ENCODE peak calls at places on chromosomes 11 and 22, in four cellular contexts. W is naive thymus-derived CD4-positive, alpha-beta T cell; U is IMR-90; Z is neuronal stem cell. B is an unnamed sample.

GRCh38 chr11:95968585-95968984 is 44.7 kb upstream of the MTMR2 start:
- DNase-seq in Z (no peak), U (peak; percentile 12), W (no peak), B (no peak)

GRCh38 chr11:62340269-62340901 is 3.1 kb downstream of the ASRGL1 start:
- DNase-seq in Z (peak; percentile 18), W (peak; percentile 60), U (peak; percentile 45), B (peak; percentile 56)

GRCh38 chr11:118612378-118612777 is 5.0 kb downstream of the PHLDB1 start:
- DNase-seq in U (peak; percentile 23), W (no peak), Z (no peak), B (no peak)

GRCh38 chr22:48589901-48590300 is 1237.8 kb downstream of the BRD1 start:
- DNase-seq in Z (no peak), U (no peak), W (no peak), B (no peak)

GRCh38 chr22:29309332-29310064 is 3.0 kb downstream of the GAS2L1 start:
- DNase-seq in U (no peak), W (no peak), Z (no peak), B (peak; percentile 51)

GRCh38 chr22:29040385-29041275 is 21.0 kb downstream of the C22orf31 start:
- DNase-seq in Z (peak; percentile 62), U (peak; percentile 93), W (peak; percentile 73), B (peak; percentile 95)

GRCh38 chr11:87125257-87125656 is 87.5 kb downstream of the TMEM135 start:
- DNase-seq in U (no peak), W (no peak), Z (no peak), B (no peak)

GRCh38 chr22:45263790-45264269 is 20.9 kb upstream of the UPK3A start:
- DNase-seq in W (no peak), Z (no peak), U (peak; percentile 84), B (peak; percentile 89)

GRCh38 chr11:44088871-44089270 is 6.6 kb upstream of the EXT2 start:
- DNase-seq in Z (no peak), U (no peak), W (no peak), B (no peak)

GRCh38 chr11:68380786-68381622 is 68.6 kb downstream of the LRP5 start:
- DNase-seq in U (peak; percentile 11), W (no peak), Z (no peak), B (peak; percentile 68)

GRCh38 chr11:120168108-120168959 is 30.4 kb upstream of the TRIM29 start:
- DNase-seq in Z (no peak), U (peak; percentile 37), W (no peak), B (no peak)

GRCh38 chr11:134951305-134951700 is 539.3 kb upstream of the B3GAT1 start:
- DNase-seq in U (peak; percentile 78), Z (no peak), W (no peak), B (no peak)

GRCh38 chr11:118305726-118306125 is 1.2 kb downstream of the CD3E start:
- DNase-seq in U (no peak), Z (no peak), W (peak; percentile 82), B (no peak)

GRCh38 chr11:1224491-1225385 is 1.9 kb downstream of the MUC5B start:
- DNase-seq in Z (no peak), W (no peak), U (no peak), B (no peak)

GRCh38 chr11:20353829-20354434 is 9.6 kb upstream of the HTATIP2 start:
- DNase-seq in Z (no peak), W (peak; percentile 32), U (peak; percentile 48), B (peak; percentile 64)

GRCh38 chr11:115606223-115607220 is 102.3 kb upstream of the CADM1 start:
- DNase-seq in W (no peak), U (peak; percentile 67), Z (no peak), B (peak; percentile 91)

GRCh38 chr11:119683783-119684182 is 45.2 kb downstream of the NECTIN1 start:
- DNase-seq in U (no peak), W (no peak), Z (no peak), B (no peak)

GRCh38 chr11:25327656-25328055 is 830.8 kb downstream of the LUZP2 start:
- DNase-seq in Z (no peak), W (no peak), U (no peak), B (no peak)

GRCh38 chr11:88041679-88042078 is 133.6 kb downstream of the RAB38 start:
- DNase-seq in W (no peak), U (no peak), Z (no peak), B (no peak)

GRCh38 chr11:971731-972365 is 46.2 kb downstream of the AP2A2 start:
- DNase-seq in Z (no peak), W (no peak), U (no peak), B (no peak)

GRCh38 chr22:33379836-33380235 is 321.7 kb upstream of the SYN3 start:
- DNase-seq in U (no peak), W (no peak), Z (no peak), B (no peak)

GRCh38 chr11:121035823-121036222 is 11.9 kb downstream of the TBCEL start:
- DNase-seq in Z (no peak), U (no peak), W (no peak), B (peak; percentile 54)

GRCh38 chr11:120601566-120601965 is 90.0 kb downstream of the GRIK4 start:
- DNase-seq in W (no peak), Z (no peak), U (peak; percentile 55), B (peak; percentile 27)

GRCh38 chr22:29369460-29369859 is 18.9 kb downstream of the AP1B1 start:
- DNase-seq in W (no peak), U (peak; percentile 76), Z (peak; percentile 46), B (peak; percentile 81)

GRCh38 chr22:37711490-37711889 is 14.6 kb downstream of the TRIOBP start:
- DNase-seq in U (no peak), Z (no peak), W (no peak), B (no peak)

GRCh38 chr22:37713761-37714160 is 16.9 kb downstream of the TRIOBP start:
- DNase-seq in U (no peak), W (no peak), Z (no peak), B (no peak)

GRCh38 chr22:37715760-37716159 is 18.9 kb downstream of the TRIOBP start:
- DNase-seq in W (no peak), Z (no peak), U (no peak), B (no peak)

GRCh38 chr22:37716708-37717107 is 19.9 kb downstream of the TRIOBP start:
- DNase-seq in Z (no peak), U (peak; percentile 33), W (no peak), B (no peak)

DNA sequence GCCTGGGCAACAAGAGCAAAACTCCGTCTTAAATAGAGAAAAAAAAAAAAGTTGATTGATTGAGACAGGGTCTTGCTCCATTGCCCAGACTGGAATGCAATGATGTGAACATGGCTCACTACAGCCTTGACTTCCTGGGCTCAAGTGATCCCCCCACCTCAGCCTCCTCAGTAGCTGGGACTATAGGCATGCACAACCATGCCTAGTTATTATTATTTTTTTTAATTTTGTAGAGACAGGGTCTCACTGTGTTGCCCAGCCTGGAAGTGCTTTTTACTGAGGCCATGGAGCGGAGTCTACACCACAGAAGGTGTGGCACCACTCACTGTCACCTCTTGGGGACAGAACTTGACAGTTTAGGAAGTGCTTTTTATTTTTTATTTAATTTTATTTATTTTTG is 17.8 kb downstream of the TRIOBP start:
- DNase-seq in U (no peak), Z (no peak), W (no peak), B (no peak)
- H3K36me3 ChIP-seq in U (no peaks in the 10 kb centered on the region), Z (no peaks in the 10 kb centered on the region), W (peaks cover 7% of the 10 kb centered on the region), B (peaks cover 8% of the 10 kb centered on the region)

DNA sequence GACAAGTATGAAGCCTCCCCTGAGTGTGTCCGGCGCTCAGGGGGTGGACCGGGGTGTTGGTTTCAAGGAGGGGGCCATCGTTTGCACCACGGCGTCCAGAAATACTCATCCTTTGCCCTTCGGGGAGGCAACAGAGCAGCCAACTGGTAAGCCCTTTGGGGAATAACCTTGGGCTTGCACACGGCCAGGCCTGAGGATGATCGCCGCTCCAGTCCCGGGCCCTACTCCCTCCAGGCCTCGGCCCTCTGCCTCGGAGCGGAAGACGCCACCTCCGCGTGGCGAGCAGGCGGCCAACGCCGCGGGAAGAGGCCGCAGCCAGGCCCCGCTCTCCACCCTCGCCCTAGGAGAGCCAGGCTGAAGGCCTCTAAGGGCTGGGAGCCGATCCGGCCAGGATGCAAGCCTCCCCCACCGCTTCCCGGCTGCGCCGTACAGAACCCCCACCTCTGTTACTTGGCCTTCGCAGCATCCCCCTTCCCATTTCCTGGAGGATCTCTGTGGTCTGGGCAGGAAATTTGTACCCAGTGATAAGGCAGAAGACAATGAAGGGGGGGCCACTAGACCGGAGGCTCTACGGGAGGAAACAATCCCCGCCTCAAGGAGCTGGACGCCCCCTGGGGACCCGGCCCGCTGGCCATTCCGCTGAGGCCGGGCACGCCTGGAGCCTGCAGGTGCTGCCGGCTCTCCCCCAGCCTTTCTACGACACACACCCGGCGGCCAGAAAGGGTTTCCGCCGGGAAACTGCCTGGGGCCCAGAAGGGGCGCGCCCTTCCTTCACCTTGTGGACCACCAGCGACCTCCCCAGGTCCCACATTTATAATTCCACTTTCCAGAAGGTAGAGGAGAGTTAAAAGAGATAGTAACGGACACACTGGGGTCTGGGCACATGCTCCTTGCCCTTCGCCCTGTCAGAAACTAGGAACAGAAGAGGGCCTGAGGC is 2.6 kb downstream of the ESAM start:
- DNase-seq in U (no peak), Z (no peak), W (no peak), B (peak; percentile 22)
- H3K4me1 ChIP-seq in U (peaks cover 1% of the 10 kb centered on the region), Z (peaks cover 5% of the 10 kb centered on the region), W (peaks cover 8% of the 10 kb centered on the region), B (peaks cover 19% of the 10 kb centered on the region)

GRCh38 chr11:27719575-27719925 is 19.3 kb upstream of the BDNF start:
- DNase-seq in U (no peak), W (no peak), Z (no peak), B (no peak)
- H3K27me3 ChIP-seq in U (no peaks in the 10 kb centered on the region), W (no peaks in the 10 kb centered on the region), Z (peaks cover 34% of the 10 kb centered on the region), B (peaks cover 100% of the 10 kb centered on the region)

GRCh38 chr22:41284465-41284864 is 1.5 kb downstream of the RANGAP1 start:
- DNase-seq in Z (no peak), U (no peak), W (no peak), B (no peak)
- H3K36me3 ChIP-seq in Z (peaks cover 29% of the 10 kb centered on the region), U (peaks cover 37% of the 10 kb centered on the region), W (peaks cover 28% of the 10 kb centered on the region), B (peaks cover 10% of the 10 kb centered on the region)

GRCh38 chr11:105399505-105399904 is 210.4 kb upstream of the GRIA4 start:
- DNase-seq in Z (no peak), W (no peak), U (no peak), B (peak; percentile 42)
- H3K4me1 ChIP-seq in Z (no peaks in the 10 kb centered on the region), W (no peaks in the 10 kb centered on the region), U (no peaks in the 10 kb centered on the region), B (no peaks in the 10 kb centered on the region)

GRCh38 chr11:8268530-8269461 is 5.1 kb upstream of the LMO1 start:
- DNase-seq in W (no peak), Z (peak; percentile 72), U (no peak), B (peak; percentile 27)
- H3K27me3 ChIP-seq in W (no peaks in the 10 kb centered on the region), Z (peaks cover 23% of the 10 kb centered on the region), U (peaks cover 70% of the 10 kb centered on the region), B (peaks cover 95% of the 10 kb centered on the region)

DNA sequence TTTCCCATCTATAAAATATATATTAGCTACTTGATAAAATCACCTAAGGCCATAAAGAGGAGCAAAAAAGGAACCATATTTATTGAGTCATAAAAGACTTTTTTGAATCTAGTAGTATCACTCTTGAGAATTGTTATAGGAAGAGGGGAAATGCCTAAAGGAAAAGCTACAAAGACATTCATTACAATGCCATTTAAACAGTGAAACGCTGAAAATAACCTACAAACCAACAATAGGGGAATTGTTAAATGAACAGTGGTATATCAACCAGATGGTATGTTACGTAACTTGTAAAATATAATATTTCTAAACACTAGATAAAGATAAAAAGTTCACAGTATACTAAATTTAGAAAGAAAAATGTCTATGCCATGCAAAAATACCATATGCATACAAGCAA is 47.5 kb downstream of the FAM181B start:
- DNase-seq in U (no peak), Z (no peak), W (no peak), B (no peak)
- H3K36me3 ChIP-seq in U (no peaks in the 10 kb centered on the region), Z (no peaks in the 10 kb centered on the region), W (no peaks in the 10 kb centered on the region), B (no peaks in the 10 kb centered on the region)